ENCODE peak calls at places on chromosome 1, in seven cellular contexts. A is H1, N is K562, K is HCT116, Q is Panc1, M is HepG2, P is GM12878. O is an unnamed sample.

GRCh38 chr1:50973875-50974617 is 4.0 kb downstream of the CDKN2C start:
- DNase-seq in A (no peak), N (no peak), K (no peak), Q (no peak), M (no peak), P (no peak), O (no peak)

GRCh38 chr1:230794431-230794830 is 47.2 kb downstream of the CAPN9 start:
- DNase-seq in A (no peak), N (no peak), K (no peak), Q (no peak), M (no peak), P (no peak), O (peak)

GRCh38 chr1:2018217-2019161 is 656 bp upstream of the GABRD start:
- DNase-seq in A (no peak), N (no peak), K (no peak), Q (no peak), M (no peak), P (no peak), O (no peak)

GRCh38 chr1:222090103-222090502 is 348.2 kb upstream of the DUSP10 start:
- DNase-seq in A (no peak), N (no peak), K (no peak), Q (no peak), M (no peak), P (no peak), O (no peak)

GRCh38 chr1:89957063-89957462 is 37.8 kb upstream of the ZNF326 start:
- DNase-seq in A (no peak), N (no peak), K (no peak), Q (no peak), M (peak), P (no peak), O (no peak)

GRCh38 chr1:188061881-188062280 is 1233.1 kb downstream of the PLA2G4A start:
- DNase-seq in A (no peak), N (no peak), K (no peak), Q (no peak), M (no peak), P (no peak), O (no peak)

GRCh38 chr1:43552813-43553212 is 22.1 kb downstream of the PTPRF start:
- DNase-seq in A (no peak), N (no peak), K (no peak), Q (no peak), M (no peak), P (no peak), O (no peak)

GRCh38 chr1:3634059-3634800 is 9.4 kb downstream of the TPRG1L start:
- DNase-seq in A (no peak), N (no peak), K (no peak), Q (no peak), M (no peak), P (no peak), O (no peak)

GRCh38 chr1:5161372-5161771 is 507.0 kb downstream of the AJAP1 start:
- DNase-seq in A (peak), N (no peak), K (no peak), Q (no peak), M (no peak), P (no peak), O (peak)

GRCh38 chr1:167128261-167129227 is 34.7 kb downstream of the STYXL2 start:
- DNase-seq in A (no peak), N (no peak), K (no peak), Q (no peak), M (no peak), P (no peak), O (no peak)

GRCh38 chr1:118535901-118536300 is 350.9 kb upstream of the SPAG17 start:
- DNase-seq in A (no peak), N (no peak), K (no peak), Q (no peak), M (no peak), P (no peak), O (no peak)

GRCh38 chr1:100219879-100220278 is 29.8 kb downstream of the DBT start:
- DNase-seq in A (no peak), N (no peak), K (no peak), Q (no peak), M (no peak), P (no peak), O (no peak)

GRCh38 chr1:8496473-8496872 is 178.6 kb downstream of the SLC45A1 start:
- DNase-seq in A (no peak), N (no peak), K (no peak), Q (no peak), M (no peak), P (no peak), O (no peak)
- H3K4me3 ChIP-seq in A (no peak), N (no peak), K (no peak), Q (no peak), M (no peak), P (no peak), O (no peak)

DNA sequence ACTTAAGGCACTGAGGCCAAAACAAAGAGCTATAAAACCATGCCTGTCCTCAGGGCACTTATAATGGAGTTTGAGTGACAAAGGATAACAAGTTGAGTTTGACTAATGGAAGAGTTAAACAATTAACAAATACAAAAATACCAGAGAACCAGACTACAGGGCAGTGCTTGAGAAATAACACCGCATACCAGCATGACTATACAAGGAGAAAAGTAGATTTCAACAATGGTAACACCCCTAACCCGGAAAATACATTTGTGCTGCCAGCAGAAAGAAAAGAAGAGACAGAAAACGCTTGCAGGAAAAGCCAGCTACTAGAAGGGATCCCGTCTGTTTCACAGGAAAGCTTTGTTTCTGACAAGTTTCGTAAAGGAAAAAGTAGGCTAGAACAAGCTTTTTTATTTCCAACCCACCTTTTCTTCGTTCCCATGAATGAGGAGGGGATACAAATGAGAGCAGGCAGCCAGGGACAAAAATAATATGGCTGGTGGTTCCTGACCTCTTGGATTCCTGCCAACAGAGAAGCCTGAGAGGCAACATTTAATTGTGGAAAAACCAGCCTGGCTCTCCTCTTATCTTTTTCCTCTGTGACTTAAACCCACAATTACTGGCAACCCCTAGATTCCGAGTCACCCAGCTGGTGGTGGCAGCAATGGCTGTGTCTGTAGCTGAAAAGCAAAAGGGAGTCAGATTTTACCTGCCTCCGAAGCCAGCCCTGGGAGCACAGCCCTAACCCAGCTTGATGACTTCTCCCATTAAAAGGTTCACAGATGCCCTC is 56.5 kb downstream of the WLS start:
- DNase-seq in A (no peak), N (no peak), K (no peak), Q (no peak), M (no peak), P (no peak), O (peak)
- TF ChIP-seq SIN3A in A (no peak), N (no peak), K (no peak), Q (no peak), M (no peak), P (no peak), O (no peak)

DNA sequence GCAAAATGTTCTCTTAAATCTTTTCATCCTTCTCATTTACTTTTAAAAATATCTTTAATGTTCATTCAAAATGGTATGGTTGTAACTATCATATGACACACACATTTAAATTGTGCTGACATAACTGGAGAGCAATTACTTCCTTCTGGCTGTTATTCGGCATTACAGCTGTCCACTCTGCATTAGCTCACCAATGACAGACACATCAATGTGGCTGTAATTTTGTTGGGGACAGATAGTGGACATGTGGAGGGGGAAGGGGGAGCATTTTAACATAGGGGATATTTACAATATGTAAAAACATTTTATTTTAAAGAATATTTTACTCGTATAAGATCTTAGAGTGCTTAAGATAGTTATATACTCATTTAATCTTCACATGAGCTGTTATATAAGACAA is 319.8 kb downstream of the HMCN1 start:
- DNase-seq in A (no peak), N (no peak), K (no peak), Q (no peak), M (no peak), P (no peak), O (no peak)
- H3K4me3 ChIP-seq in A (no peak), N (no peak), K (no peak), Q (no peak), M (no peak), P (no peak), O (no peak)

GRCh38 chr1:179973198-179974114 is 18.8 kb downstream of the CEP350 start:
- DNase-seq in A (no peak), N (no peak), K (no peak), Q (no peak), M (no peak), P (no peak), O (no peak)

GRCh38 chr1:179969962-179970361 is 15.4 kb downstream of the CEP350 start:
- DNase-seq in A (no peak), N (no peak), K (no peak), Q (no peak), M (no peak), P (no peak), O (no peak)

GRCh38 chr1:179968994-179969919 is 14.6 kb downstream of the CEP350 start:
- DNase-seq in A (no peak), N (no peak), K (no peak), Q (no peak), M (no peak), P (no peak), O (no peak)

GRCh38 chr1:179968284-179968993 is 13.8 kb downstream of the CEP350 start:
- DNase-seq in A (no peak), N (no peak), K (no peak), Q (no peak), M (no peak), P (no peak), O (no peak)

GRCh38 chr1:179971563-179972496 is 17.2 kb downstream of the CEP350 start:
- DNase-seq in A (no peak), N (peak), K (no peak), Q (no peak), M (no peak), P (no peak), O (no peak)
- TF ChIP-seq SIN3A in A (no peak), N (no peak), K (no peak), Q (no peak), M (no peak), P (no peak), O (no peak)

DNA sequence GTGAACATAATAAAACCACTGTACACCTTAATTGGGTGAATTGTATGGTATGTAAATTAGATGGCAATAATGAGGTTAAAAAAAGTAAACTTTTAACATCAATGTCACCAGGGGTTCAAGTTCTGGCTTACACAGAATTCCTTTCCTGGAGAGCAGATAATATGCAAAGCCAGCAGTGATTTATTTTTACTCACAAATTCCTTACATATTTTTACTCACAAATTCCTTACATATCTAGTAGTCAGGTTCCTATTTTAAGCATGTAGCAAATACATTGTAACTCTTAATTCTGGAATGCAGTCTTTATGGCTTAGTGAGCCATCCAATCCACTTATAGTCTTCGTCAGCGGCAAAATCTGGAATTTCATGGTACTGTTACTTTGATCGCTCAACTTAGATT is 1.3 kb upstream of the UBE4B start:
- DNase-seq in A (no peak), N (no peak), K (no peak), Q (no peak), M (no peak), P (no peak), O (no peak)
- H3K4me3 ChIP-seq in A (no peak), N (no peak), K (no peak), Q (peak), M (no peak), P (no peak), O (no peak)

DNA sequence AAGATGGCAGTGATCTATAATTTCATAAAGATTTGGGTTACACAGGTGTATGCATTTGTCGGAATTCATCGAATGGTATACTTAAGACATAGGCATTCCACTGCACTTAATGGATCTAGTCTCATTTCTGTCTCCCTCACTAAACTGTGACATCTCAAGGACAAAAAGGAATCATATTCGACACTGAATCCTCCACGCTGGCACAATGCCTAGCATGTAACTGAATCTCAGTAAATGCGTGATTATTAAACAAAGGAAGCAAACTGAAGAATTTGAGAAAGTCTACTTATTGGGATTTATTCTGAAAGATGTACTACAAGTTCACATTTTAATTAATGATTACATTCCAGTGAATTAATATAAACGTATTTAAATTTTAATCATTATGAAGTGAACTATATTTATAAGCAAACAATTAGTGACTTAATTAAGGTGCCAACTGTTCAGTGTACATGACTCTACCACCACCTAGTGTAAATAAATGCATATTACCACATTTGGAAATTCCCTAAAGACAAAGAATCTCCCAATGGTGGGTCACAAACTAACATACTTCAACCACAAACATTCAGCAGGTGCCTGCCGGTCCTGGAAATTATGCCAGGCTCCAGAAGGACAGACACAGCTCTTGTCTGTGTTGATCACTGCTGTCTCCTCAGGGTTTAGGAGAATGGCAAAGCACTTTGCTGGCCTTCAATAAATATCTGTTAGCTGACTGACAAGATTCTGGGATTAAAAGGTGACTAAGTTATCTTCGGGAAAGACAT is 56.4 kb downstream of the SMYD3 start:
- DNase-seq in A (no peak), N (peak), K (peak), Q (peak), M (peak), P (no peak), O (peak)
- TF ChIP-seq SIN3A in A (no peak), N (no peak), K (no peak), Q (no peak), M (no peak), P (no peak), O (no peak)

GRCh38 chr1:156689960-156690672 is 12.9 kb upstream of the NES start:
- DNase-seq in A (no peak), N (no peak), K (no peak), Q (no peak), M (no peak), P (no peak), O (no peak)
- H3K4me3 ChIP-seq in A (peak), N (no peak), K (peak), Q (peak), M (no peak), P (no peak), O (peak)

GRCh38 chr1:164713446-164714204 is 154.6 kb downstream of the PBX1 start:
- DNase-seq in A (no peak), N (no peak), K (no peak), Q (no peak), M (no peak), P (no peak), O (no peak)

GRCh38 chr1:164709541-164710287 is 150.7 kb downstream of the PBX1 start:
- DNase-seq in A (no peak), N (no peak), K (no peak), Q (no peak), M (no peak), P (no peak), O (no peak)

GRCh38 chr1:164708596-164708995 is 149.6 kb downstream of the PBX1 start:
- DNase-seq in A (no peak), N (no peak), K (no peak), Q (no peak), M (no peak), P (no peak), O (no peak)

GRCh38 chr1:164709108-164709507 is 150.1 kb downstream of the PBX1 start:
- DNase-seq in A (no peak), N (no peak), K (no peak), Q (no peak), M (no peak), P (no peak), O (no peak)

GRCh38 chr1:164712131-164713031 is 153.4 kb downstream of the PBX1 start:
- DNase-seq in A (no peak), N (peak), K (no peak), Q (no peak), M (no peak), P (no peak), O (peak)
- TF ChIP-seq SIN3A in A (no peak), N (no peak), K (no peak), Q (no peak), M (no peak), P (no peak), O (no peak)